ENCODE peak calls at places on chromosomes 7 and 10, in ten cellular contexts. H is MM.1S, S is GM23248, K is PC-9, A is PC-3, Q is OCI-LY7, V is SK-N-SH, C is hepatocyte, P is Karpas-422, M is GM23338. I is an unnamed sample. For H3K9me2, the result is how much of the 10 kb centered on the place peaks cover.

GRCh38 chr10:94104316-94105060 is 110.8 kb downstream of the PLCE1 start:
- DNase-seq in H (no peak), S (no peak), K (no peak), A (peak), Q (no peak), V (no peak), C (no peak), P (no peak), M (no peak), I (no peak)

GRCh38 chr10:22369433-22370072 is 24.3 kb downstream of the SPAG6 start:
- DNase-seq in H (no peak), S (peak), K (no peak), A (peak), Q (no peak), V (no peak), C (no peak), P (no peak), M (no peak), I (peak)

GRCh38 chr10:4503076-4503475 is 322.9 kb upstream of the AKR1E2 start:
- DNase-seq in H (no peak), S (peak), K (no peak), A (no peak), Q (no peak), V (no peak), C (no peak), P (no peak), M (peak), I (no peak)

GRCh38 chr7:47953822-47954221 is 5.6 kb upstream of the PKD1L1 start:
- DNase-seq in H (no peak), S (no peak), K (no peak), A (no peak), Q (no peak), V (no peak), C (no peak), P (no peak), M (no peak), I (no peak)

GRCh38 chr7:134283972-134284371 is 32.8 kb downstream of the SLC35B4 start:
- DNase-seq in H (no peak), S (no peak), K (no peak), A (no peak), Q (no peak), V (no peak), C (no peak), P (no peak), M (no peak), I (no peak)

GRCh38 chr7:135998081-135998480 is 20.9 kb upstream of the MTPN start:
- DNase-seq in H (no peak), S (peak), K (no peak), A (no peak), Q (no peak), V (no peak), C (no peak), P (no peak), M (no peak), I (no peak)

GRCh38 chr7:149662591-149663095 is 110.7 kb downstream of the ZNF467 start:
- DNase-seq in H (peak), S (peak), K (peak), A (peak), Q (peak), V (peak), C (peak), P (peak), M (peak), I (peak)

GRCh38 chr10:95290446-95290800 is 380 bp downstream of the PDLIM1 start:
- DNase-seq in H (peak), S (peak), K (no peak), A (no peak), Q (peak), V (no peak), C (peak), P (no peak), M (peak), I (no peak)

GRCh38 chr7:100867040-100867795 is at the start of gene TRIP6:
- DNase-seq in H (no peak), S (peak), K (peak), A (peak), Q (no peak), V (peak), C (peak), P (peak), M (peak), I (peak)

GRCh38 chr10:62373995-62374861 is at the start of gene ZNF365:
- DNase-seq in H (peak), S (peak), K (peak), A (peak), Q (no peak), V (peak), C (peak), P (no peak), M (peak), I (peak)

GRCh38 chr10:72665925-72666324 is 26.0 kb upstream of the MCU start:
- DNase-seq in H (no peak), S (peak), K (peak), A (peak), Q (no peak), V (no peak), C (no peak), P (no peak), M (no peak), I (no peak)

GRCh38 chr10:17056781-17057191 is 72.8 kb downstream of the CUBN start:
- DNase-seq in H (no peak), S (peak), K (no peak), A (peak), Q (no peak), V (no peak), C (no peak), P (no peak), M (no peak), I (no peak)

GRCh38 chr10:108005627-108006026 is 841.1 kb upstream of the SORCS1 start:
- DNase-seq in H (peak), S (no peak), K (no peak), A (peak), Q (no peak), V (no peak), C (no peak), P (no peak), M (no peak), I (no peak)

GRCh38 chr7:100483101-100483727 is 513 bp upstream of the NYAP1 start:
- DNase-seq in H (peak), S (peak), K (peak), A (peak), Q (peak), V (peak), C (peak), P (peak), M (peak), I (no peak)

GRCh38 chr7:143256932-143257331 is 6.3 kb upstream of the GSTK1 start:
- DNase-seq in H (no peak), S (no peak), K (no peak), A (no peak), Q (no peak), V (no peak), C (no peak), P (peak), M (no peak), I (no peak)

GRCh38 chr7:112234147-112234546 is 27.7 kb downstream of the ZNF277 start:
- DNase-seq in H (no peak), S (no peak), K (no peak), A (no peak), Q (no peak), V (no peak), C (no peak), P (no peak), M (no peak), I (no peak)

GRCh38 chr7:40882071-40882658 is 747.4 kb downstream of the SUGCT start:
- DNase-seq in H (no peak), S (no peak), K (no peak), A (no peak), Q (no peak), V (no peak), C (no peak), P (no peak), M (no peak), I (no peak)

GRCh38 chr7:101964680-101965079 is 147.3 kb downstream of the CUX1 start:
- DNase-seq in H (no peak), S (no peak), K (no peak), A (no peak), Q (no peak), V (no peak), C (no peak), P (no peak), M (no peak), I (no peak)

GRCh38 chr7:27873981-27874957 is 134.3 kb downstream of the TAX1BP1 start:
- DNase-seq in H (no peak), S (peak), K (peak), A (peak), Q (no peak), V (no peak), C (no peak), P (no peak), M (no peak), I (no peak)

GRCh38 chr7:156175003-156175402 is 362.7 kb upstream of the SHH start:
- DNase-seq in H (no peak), S (no peak), K (no peak), A (no peak), Q (no peak), V (no peak), C (no peak), P (no peak), M (no peak), I (no peak)

GRCh38 chr10:33022090-33022489 is 64.1 kb upstream of the ITGB1 start:
- DNase-seq in H (no peak), S (no peak), K (no peak), A (no peak), Q (no peak), V (no peak), C (no peak), P (no peak), M (no peak), I (no peak)

GRCh38 chr10:33025910-33026309 is 67.9 kb upstream of the ITGB1 start:
- DNase-seq in H (no peak), S (no peak), K (no peak), A (no peak), Q (no peak), V (no peak), C (no peak), P (no peak), M (no peak), I (no peak)

GRCh38 chr10:33026422-33026821 is 68.4 kb upstream of the ITGB1 start:
- DNase-seq in H (no peak), S (no peak), K (no peak), A (no peak), Q (no peak), V (no peak), C (no peak), P (no peak), M (peak), I (no peak)

GRCh38 chr10:33027088-33027487 is 69.1 kb upstream of the ITGB1 start:
- DNase-seq in H (no peak), S (no peak), K (no peak), A (no peak), Q (no peak), V (no peak), C (no peak), P (no peak), M (no peak), I (no peak)

GRCh38 chr10:33025039-33025438 is 67.0 kb upstream of the ITGB1 start:
- DNase-seq in H (peak), S (no peak), K (no peak), A (no peak), Q (no peak), V (no peak), C (no peak), P (no peak), M (no peak), I (no peak)
- H2AFZ ChIP-seq in H (no peak), S (no peak), K (no peak), A (no peak), Q (no peak), V (no peak), C (no peak), P (no peak), M (no peak), I (no peak)

GRCh38 chr10:33385016-33385415 is 50.5 kb upstream of the NRP1 start:
- DNase-seq in H (no peak), S (no peak), K (no peak), A (no peak), Q (no peak), V (no peak), C (no peak), P (no peak), M (no peak), I (no peak)
- H3K9me2 ChIP-seq in H (under half), S (under half), K (under half), A (under half), Q (under half), V (under half), C (under half), P (under half), M (under half), I (under half)

GRCh38 chr10:102405108-102405561 is 9.6 kb downstream of the NFKB2 start:
- DNase-seq in H (no peak), S (no peak), K (no peak), A (no peak), Q (no peak), V (no peak), C (no peak), P (no peak), M (no peak), I (no peak)
- H2AFZ ChIP-seq in H (no peak), S (no peak), K (no peak), A (no peak), Q (no peak), V (no peak), C (no peak), P (no peak), M (no peak), I (no peak)

DNA sequence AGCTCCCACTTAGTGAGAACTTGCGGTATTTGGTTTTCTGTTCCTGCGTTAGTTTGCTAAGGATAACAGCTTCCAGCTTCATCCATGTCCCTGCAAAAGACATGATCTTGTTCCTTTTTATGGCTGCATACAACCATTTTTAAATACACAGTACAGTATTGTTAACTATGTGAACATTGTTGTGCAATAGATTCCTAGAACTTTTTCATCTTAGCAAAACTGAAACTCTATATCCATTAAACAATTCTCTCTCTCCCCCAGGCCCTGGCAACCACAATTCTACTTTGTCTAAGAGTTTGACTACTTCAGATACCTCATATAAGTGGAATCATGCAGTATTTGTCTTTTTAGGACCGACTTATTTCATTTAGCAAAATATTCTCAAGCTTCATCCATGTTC is 72.4 kb upstream of the CAPZA2 start:
- DNase-seq in H (no peak), S (no peak), K (no peak), A (no peak), Q (no peak), V (no peak), C (no peak), P (no peak), M (no peak), I (no peak)
- H3K9me2 ChIP-seq in H (under half), S (under half), K (under half), A (under half), Q (under half), V (under half), C (under half), P (under half), M (under half), I (under half)

GRCh38 chr7:12578930-12579640 is 8.6 kb downstream of the SCIN start:
- DNase-seq in H (no peak), S (no peak), K (no peak), A (no peak), Q (no peak), V (no peak), C (no peak), P (no peak), M (no peak), I (no peak)
- H2AFZ ChIP-seq in H (no peak), S (no peak), K (no peak), A (no peak), Q (no peak), V (no peak), C (no peak), P (no peak), M (no peak), I (no peak)

GRCh38 chr10:19592276-19592675 is 224.0 kb upstream of the PLXDC2 start:
- DNase-seq in H (no peak), S (peak), K (peak), A (peak), Q (no peak), V (no peak), C (peak), P (no peak), M (no peak), I (no peak)
- H3K9me2 ChIP-seq in H (under half), S (under half), K (under half), A (under half), Q (under half), V (under half), C (under half), P (under half), M (under half), I (under half)

GRCh38 chr10:110794808-110795207 is 76.9 kb upstream of the PDCD4 start:
- DNase-seq in H (no peak), S (no peak), K (no peak), A (no peak), Q (no peak), V (no peak), C (no peak), P (no peak), M (no peak), I (no peak)
- H2AFZ ChIP-seq in H (no peak), S (no peak), K (no peak), A (no peak), Q (no peak), V (no peak), C (no peak), P (no peak), M (peak), I (no peak)

GRCh38 chr7:105920766-105921165 is 42.3 kb upstream of the CDHR3 start:
- DNase-seq in H (no peak), S (peak), K (no peak), A (no peak), Q (no peak), V (no peak), C (no peak), P (no peak), M (no peak), I (no peak)
- H3K9me2 ChIP-seq in H (under half), S (under half), K (under half), A (under half), Q (under half), V (under half), C (under half), P (under half), M (under half), I (under half)

DNA sequence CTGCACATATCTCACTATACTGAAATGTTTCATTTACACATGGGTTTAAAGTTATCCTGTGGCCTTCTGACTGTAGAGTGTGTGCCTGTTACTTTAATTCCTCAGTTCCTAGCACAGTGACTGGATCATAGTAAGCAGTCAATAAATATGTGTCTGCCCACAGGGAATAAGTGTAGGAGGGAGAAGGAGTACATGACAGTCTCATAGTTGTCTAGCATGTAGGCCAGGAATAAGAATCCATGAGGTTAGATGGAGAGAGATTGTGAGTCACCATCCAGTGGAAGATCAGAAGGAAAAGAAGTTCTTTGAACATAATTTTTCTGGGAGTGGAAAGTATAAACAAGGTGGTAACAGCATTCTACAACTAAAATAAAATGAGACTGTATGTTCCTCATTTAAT is 36.6 kb upstream of the SEMA3A start:
- DNase-seq in H (no peak), S (peak), K (no peak), A (no peak), Q (no peak), V (no peak), C (no peak), P (no peak), M (no peak), I (no peak)
- H2AFZ ChIP-seq in H (no peak), S (peak), K (no peak), A (peak), Q (no peak), V (peak), C (no peak), P (no peak), M (no peak), I (peak)